ENCODE peak calls at places on chromosomes 7 and 10, in five cellular contexts. J is Right ventricle myocardium superior, L is amniotic stem cell, H is anterior cingulate cortex, E is pancreas. G is an unnamed sample.

GRCh38 chr10:46268076-46268881 is 18.5 kb upstream of the ANTXRL start:
- DNase-seq in J (no peak), H (no peak), E (no peak), L (no peak), G (no peak)

GRCh38 chr7:513521-514166 is 6.0 kb downstream of the PDGFA start:
- DNase-seq in L (no peak), E (no peak), H (no peak), J (no peak), G (peak; percentile 51)

GRCh38 chr7:129970816-129971215 is 18.1 kb upstream of the UBE2H start:
- DNase-seq in E (no peak), H (no peak), L (no peak), J (no peak), G (no peak)

GRCh38 chr10:78502208-78502943 is 468.7 kb downstream of the RPS24 start:
- DNase-seq in L (no peak), J (no peak), H (no peak), E (no peak), G (peak; percentile 43)

GRCh38 chr7:12031638-12032037 is 179.5 kb upstream of the TMEM106B start:
- DNase-seq in L (no peak), H (no peak), J (no peak), E (no peak), G (peak; percentile 77)

GRCh38 chr10:93603023-93603422 is 2.0 kb upstream of the RBP4 start:
- DNase-seq in E (no peak), L (no peak), J (no peak), H (no peak), G (no peak)

GRCh38 chr7:65812281-65812680 is 60.6 kb upstream of the VKORC1L1 start:
- DNase-seq in E (no peak), L (no peak), H (no peak), J (no peak), G (peak; percentile 36)

GRCh38 chr10:18313146-18313542 is 172.9 kb downstream of the CACNB2 start:
- DNase-seq in L (no peak), E (no peak), H (no peak), J (no peak), G (no peak)

GRCh38 chr7:138720286-138720685 is 19.1 kb upstream of the SVOPL start:
- DNase-seq in J (no peak), E (no peak), L (no peak), H (no peak), G (no peak)

GRCh38 chr10:104255244-104255981 is 721 bp downstream of the GSTO1 start:
- DNase-seq in L (no peak), E (no peak), H (peak; percentile 42), J (no peak), G (peak; percentile 91)

GRCh38 chr10:110881905-110882304 is 10.2 kb downstream of the PDCD4 start:
- DNase-seq in H (no peak), J (no peak), E (no peak), L (no peak), G (no peak)

GRCh38 chr7:100171087-100171681 is 2.8 kb upstream of the GAL3ST4 start:
- DNase-seq in L (no peak), E (peak; percentile 66), H (no peak), J (no peak), G (no peak)